ENCODE peak calls at places on chromosomes 7 and 10, in four cellular contexts. I is heart left ventricle, H is adipocyte, W is HepG2. O is an unnamed sample.

GRCh38 chr7:18693826-18694225 is 198.3 kb downstream of the HDAC9 start:
- DNase-seq in I (no peak), W (no peak), H (peak), O (peak)

GRCh38 chr7:91112902-91113321 is 151.3 kb upstream of the FZD1 start:
- DNase-seq in H (peak), W (no peak), I (no peak), O (peak)

GRCh38 chr10:97873569-97873968 is 23.9 kb downstream of the GOLGA7B start:
- DNase-seq in I (no peak), H (no peak), W (no peak), O (no peak)

GRCh38 chr10:43771675-43772074 is 123.0 kb upstream of the ZNF32 start:
- DNase-seq in H (no peak), W (no peak), I (no peak), O (no peak)

GRCh38 chr7:66748791-66749190 is 8.3 kb downstream of the RABGEF1 start:
- DNase-seq in H (peak), W (no peak), I (peak), O (peak)

GRCh38 chr10:33799944-33800323 is 465.5 kb upstream of the NRP1 start:
- DNase-seq in H (no peak), I (no peak), W (no peak), O (no peak)

GRCh38 chr10:34492081-34492480 is 323.0 kb downstream of the PARD3 start:
- DNase-seq in I (no peak), H (no peak), W (no peak), O (no peak)

GRCh38 chr10:38027992-38028391 is 17.5 kb downstream of the ZNF33A start:
- DNase-seq in I (no peak), H (no peak), W (no peak), O (no peak)

GRCh38 chr7:130957140-130957513 is 223.1 kb upstream of the KLF14 start:
- DNase-seq in H (no peak), I (no peak), W (no peak), O (no peak)
- H3K4me3 ChIP-seq in H (no peak), I (no peak), W (no peak), O (no peak)

GRCh38 chr7:120054376-120055100 is 218.4 kb upstream of the KCND2 start:
- DNase-seq in I (no peak), H (no peak), W (no peak), O (no peak)

GRCh38 chr7:120056227-120056626 is 216.7 kb upstream of the KCND2 start:
- DNase-seq in H (no peak), I (no peak), W (no peak), O (no peak)

GRCh38 chr7:120052884-120053382 is 220.0 kb upstream of the KCND2 start:
- DNase-seq in I (no peak), H (peak), W (no peak), O (peak)

GRCh38 chr7:120053390-120053961 is 219.5 kb upstream of the KCND2 start:
- DNase-seq in W (no peak), H (peak), I (no peak), O (peak)

GRCh38 chr7:120055300-120055699 is 217.7 kb upstream of the KCND2 start:
- DNase-seq in W (no peak), I (no peak), H (peak), O (peak)
- H3K4me3 ChIP-seq in W (no peak), I (no peak), H (peak), O (no peak)

DNA sequence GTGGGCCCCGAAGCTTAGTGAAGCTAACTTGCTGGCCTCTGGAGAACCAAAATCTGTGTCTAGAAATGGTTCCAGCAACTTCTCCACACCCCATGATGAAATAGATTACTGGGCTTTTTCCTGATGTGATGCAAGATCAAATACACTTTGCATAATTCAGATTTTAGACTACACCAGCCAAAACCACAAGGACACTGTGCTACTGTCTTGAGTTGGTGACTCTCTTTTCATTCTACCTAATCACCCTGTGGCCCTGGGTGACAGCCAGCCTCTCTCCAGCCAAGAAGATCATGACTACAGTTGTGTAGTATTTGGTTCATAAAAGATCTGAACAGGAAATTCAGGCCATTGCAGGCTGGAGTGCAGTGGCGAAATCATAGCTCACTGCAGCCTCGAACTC is 22.2 kb downstream of the AZGP1 start:
- DNase-seq in H (peak), I (no peak), W (no peak), O (peak)
- H3K4me3 ChIP-seq in H (no peak), I (no peak), W (no peak), O (no peak)

DNA sequence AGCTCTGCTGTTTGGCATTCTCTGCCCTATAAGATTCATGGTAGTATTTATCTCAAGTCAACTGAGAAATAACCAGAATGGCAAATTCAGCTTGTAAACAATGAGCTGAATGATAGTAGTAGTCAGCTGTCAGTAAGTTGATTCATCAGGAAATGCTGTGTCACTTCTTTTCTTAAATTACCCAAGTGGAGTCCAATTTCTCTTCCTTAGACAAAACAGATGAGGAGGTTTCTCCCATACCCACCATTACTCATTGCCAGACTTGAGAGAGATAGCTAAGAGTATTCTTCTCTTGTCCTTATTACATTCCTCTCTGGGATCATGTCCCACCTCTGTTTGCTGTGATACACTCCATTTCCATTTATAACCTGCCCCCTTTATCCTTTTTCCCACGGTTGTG is 159.8 kb upstream of the STEAP1 start:
- DNase-seq in I (no peak), W (no peak), H (no peak), O (no peak)
- H3K4me3 ChIP-seq in I (no peak), W (no peak), H (no peak), O (no peak)

GRCh38 chr7:155459133-155459866 is 1.4 kb downstream of the EN2 start:
- DNase-seq in I (no peak), H (no peak), W (no peak), O (no peak)
- H3K4me3 ChIP-seq in I (peak), H (no peak), W (no peak), O (no peak)

DNA sequence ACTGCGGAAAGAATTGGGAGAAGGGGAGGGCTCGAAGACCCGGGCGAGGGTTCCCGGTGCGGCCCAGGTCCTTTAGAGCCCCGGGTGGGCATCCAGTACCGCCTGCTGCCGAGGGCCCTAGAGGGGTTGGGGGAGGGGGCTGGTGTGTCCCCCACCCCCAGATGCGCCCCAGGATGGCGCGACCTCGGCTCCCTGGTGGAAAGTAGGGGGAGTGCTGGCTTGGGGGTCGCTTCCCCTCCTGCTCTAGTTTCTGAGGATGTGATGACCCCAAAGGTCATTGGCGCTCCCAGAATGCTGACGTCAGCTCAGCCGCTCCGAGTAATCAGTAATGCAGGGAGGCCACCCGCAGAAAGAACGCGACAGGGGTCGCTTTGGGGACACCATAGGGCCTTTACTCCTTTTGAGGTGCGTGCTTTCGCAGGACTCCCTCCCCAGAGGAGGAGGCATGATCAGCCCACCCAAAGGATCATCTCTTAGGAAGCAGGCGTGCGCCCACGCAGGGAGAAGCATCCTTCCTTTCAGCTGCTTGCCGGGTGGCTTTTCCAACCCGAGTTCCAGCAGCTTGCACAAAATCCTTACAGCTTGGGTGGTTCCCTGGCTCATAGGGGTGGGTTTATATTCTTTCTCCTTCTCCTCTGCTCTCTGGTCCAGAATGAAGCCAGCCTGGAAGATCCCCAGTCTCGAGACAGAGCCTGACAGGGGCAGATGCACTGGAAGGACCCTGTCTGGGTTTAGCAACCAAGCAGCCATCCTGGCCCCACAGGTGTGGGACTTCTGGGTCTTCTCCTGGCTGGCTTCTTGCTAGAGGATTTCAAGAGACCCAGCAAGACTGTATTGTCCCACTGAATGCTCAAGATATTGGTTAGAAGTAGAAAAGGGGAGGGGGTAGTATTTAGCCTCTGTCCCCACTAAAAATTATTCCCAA is 1.3 kb upstream of the PRKAG2 start:
- DNase-seq in W (no peak), H (no peak), I (no peak), O (no peak)
- H3K4me3 ChIP-seq in W (no peak), H (peak), I (peak), O (no peak)

GRCh38 chr7:45088821-45089313 is at the start of gene NACAD:
- DNase-seq in W (no peak), H (peak), I (peak), O (no peak)

GRCh38 chr7:45086348-45087065 is 2.3 kb downstream of the NACAD start:
- DNase-seq in W (no peak), I (no peak), H (no peak), O (no peak)

GRCh38 chr7:45087301-45088145 is 1.2 kb downstream of the NACAD start:
- DNase-seq in H (no peak), W (no peak), I (no peak), O (no peak)

GRCh38 chr7:45089314-45089891 is 634 bp upstream of the NACAD start:
- DNase-seq in H (peak), W (no peak), I (peak), O (peak)

GRCh38 chr7:45088146-45088701 is 545 bp downstream of the NACAD start:
- DNase-seq in W (no peak), I (no peak), H (no peak), O (no peak)
- H3K4me3 ChIP-seq in W (no peak), I (peak), H (no peak), O (peak)